ENCODE peak calls at places on chromosome 3, in four cellular contexts. E is colonic mucosa, A is neural progenitor cell, T is HCT116. Y is an unnamed sample.

GRCh38 chr3:43503067-43503728 is 118.6 kb downstream of the ANO10 start:
- DNase-seq in T (peak), A (peak), E (no peak), Y (peak)

GRCh38 chr3:98906230-98906629 is 4.7 kb upstream of the DCBLD2 start:
- DNase-seq in A (no peak), T (peak), E (no peak), Y (peak)

GRCh38 chr3:69838696-69839515 is 99.6 kb downstream of the MITF start:
- DNase-seq in E (no peak), T (no peak), A (no peak), Y (no peak)

GRCh38 chr3:116445291-116445841 is at the start of gene LSAMP:
- DNase-seq in T (no peak), A (peak), E (no peak), Y (peak)

GRCh38 chr3:156150434-156151066 is 30.2 kb downstream of the KCNAB1 start:
- DNase-seq in A (peak), T (peak), E (peak), Y (peak)

GRCh38 chr3:38247366-38248035 is 18.1 kb upstream of the SLC22A13 start:
- DNase-seq in T (peak), E (no peak), A (no peak), Y (peak)

GRCh38 chr3:23923786-23924185 is 6.9 kb downstream of the RPL15 start:
- DNase-seq in E (no peak), A (no peak), T (no peak), Y (peak)

GRCh38 chr3:61589856-61590255 is 28.5 kb downstream of the PTPRG start:
- DNase-seq in E (no peak), A (no peak), T (no peak), Y (peak)

GRCh38 chr3:169399068-169399467 is 264.4 kb downstream of the MECOM start:
- DNase-seq in E (no peak), T (no peak), A (no peak), Y (no peak)

GRCh38 chr3:111215481-111215880 is 143.9 kb downstream of the NECTIN3 start:
- DNase-seq in E (no peak), A (no peak), T (no peak), Y (peak)

GRCh38 chr3:194203482-194204035 is 67.6 kb downstream of the HES1 start:
- DNase-seq in T (no peak), E (no peak), A (no peak), Y (no peak)

GRCh38 chr3:52820741-52821140 is 9.7 kb downstream of the ITIH4 start:
- DNase-seq in A (peak), T (peak), E (no peak), Y (peak)
- TF ChIP-seq CTCF in A (peak), T (peak), E (peak), Y (peak)

DNA sequence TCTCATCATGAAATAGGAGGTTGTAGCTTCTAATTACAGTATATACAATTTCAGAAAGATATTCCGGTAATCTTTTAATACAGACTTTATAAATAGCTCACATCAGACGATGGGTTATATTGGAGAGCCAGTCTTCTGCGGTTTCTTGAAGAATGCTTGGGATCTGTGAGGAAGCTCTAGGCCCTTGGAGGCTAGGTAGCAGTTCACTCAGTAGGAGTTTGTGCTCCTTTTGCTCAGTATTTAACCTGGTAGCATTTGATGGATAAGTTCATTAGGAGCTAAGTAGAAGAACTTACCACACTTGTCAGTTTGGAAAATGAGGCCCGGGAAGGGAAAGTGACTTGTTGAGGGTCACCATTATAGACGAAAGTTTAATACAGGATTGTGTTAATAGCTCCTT is 2.8 kb downstream of the FNDC3B start:
- DNase-seq in T (no peak), E (no peak), A (no peak), Y (peak)
- H3K4me3 ChIP-seq in T (no peak), E (peak), A (peak), Y (peak)

DNA sequence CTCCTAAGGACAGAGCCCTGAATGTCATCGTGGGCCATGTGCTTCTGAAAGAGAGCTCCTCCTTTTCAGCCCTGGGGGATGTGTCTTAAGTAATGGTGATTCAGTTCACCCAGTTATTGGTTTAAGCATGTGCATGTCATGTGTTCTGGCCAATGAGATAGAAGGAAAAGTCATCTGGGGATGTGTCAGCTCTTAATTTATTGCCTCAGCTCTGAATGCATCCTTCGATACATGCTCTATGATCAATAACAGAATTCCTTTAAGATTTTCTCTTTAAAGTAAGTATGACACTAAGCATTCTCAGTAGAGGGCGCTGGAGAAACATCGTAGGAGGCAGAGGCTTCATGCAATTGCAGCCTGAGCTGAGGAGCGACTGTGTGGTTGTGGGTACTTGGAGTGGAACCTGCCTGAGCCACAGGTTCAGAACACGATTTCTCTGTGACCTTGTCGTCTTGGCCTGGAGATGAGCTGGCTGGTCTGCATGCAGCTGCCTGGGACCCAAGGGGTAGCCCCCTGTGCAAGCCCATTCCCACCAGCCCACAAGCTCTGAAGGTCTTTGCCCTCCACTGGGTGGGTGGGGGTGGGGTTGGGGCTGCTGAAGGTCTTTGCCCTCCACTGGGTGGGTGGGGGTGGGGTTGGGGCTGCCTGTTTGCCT is 69.5 kb downstream of the C3orf38 start:
- DNase-seq in E (peak), T (no peak), A (peak), Y (peak)
- TF ChIP-seq CTCF in E (peak), T (peak), A (peak), Y (peak)

DNA sequence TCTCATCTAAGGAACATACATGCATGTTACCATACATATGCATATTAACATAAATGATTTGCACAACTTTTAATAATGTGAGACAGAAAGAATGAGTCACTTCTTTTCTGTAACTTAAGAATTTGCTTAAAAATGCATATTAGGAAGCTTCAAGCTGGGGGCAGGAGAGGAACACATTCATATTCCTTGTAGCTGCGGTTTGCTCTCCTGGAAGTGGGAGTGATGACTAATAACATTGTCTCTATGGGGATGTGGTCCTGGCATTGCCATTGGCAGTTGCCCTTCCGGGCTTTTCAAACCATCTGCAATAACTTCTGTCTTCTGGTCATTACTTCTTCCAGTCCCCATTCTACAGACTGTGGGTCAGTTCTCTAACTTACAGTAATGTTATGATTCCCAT is 15.6 kb downstream of the CHST2 start:
- DNase-seq in T (no peak), A (no peak), E (no peak), Y (peak)
- H3K4me3 ChIP-seq in T (no peak), A (no peak), E (no peak), Y (no peak)

GRCh38 chr3:5192568-5193319 is 5.2 kb downstream of the EDEM1 start:
- DNase-seq in E (no peak), T (no peak), A (no peak), Y (no peak)

GRCh38 chr3:5194341-5194740 is 6.8 kb downstream of the EDEM1 start:
- DNase-seq in E (no peak), A (no peak), T (no peak), Y (no peak)

GRCh38 chr3:5197022-5197421 is 9.5 kb downstream of the EDEM1 start:
- DNase-seq in T (no peak), A (no peak), E (no peak), Y (peak)

GRCh38 chr3:5195605-5196004 is 8.1 kb downstream of the EDEM1 start:
- DNase-seq in A (no peak), T (no peak), E (no peak), Y (no peak)

GRCh38 chr3:5194801-5195509 is 7.4 kb downstream of the EDEM1 start:
- DNase-seq in E (no peak), A (no peak), T (peak), Y (peak)
- TF ChIP-seq CTCF in E (no peak), A (no peak), T (no peak), Y (no peak)

GRCh38 chr3:71064976-71065763 is 518.4 kb downstream of the FOXP1 start:
- DNase-seq in A (peak), E (peak), T (no peak), Y (peak)
- H3K4me3 ChIP-seq in A (peak), E (peak), T (no peak), Y (peak)

GRCh38 chr3:133466531-133467386 is 66.9 kb downstream of the BFSP2 start:
- DNase-seq in A (no peak), E (no peak), T (no peak), Y (no peak)

GRCh38 chr3:133467780-133468179 is 67.9 kb downstream of the BFSP2 start:
- DNase-seq in T (no peak), E (no peak), A (peak), Y (no peak)

GRCh38 chr3:133461291-133461690 is 61.4 kb downstream of the BFSP2 start:
- DNase-seq in E (no peak), A (no peak), T (no peak), Y (no peak)

GRCh38 chr3:133463441-133463860 is 63.6 kb downstream of the BFSP2 start:
- DNase-seq in T (no peak), E (peak), A (no peak), Y (no peak)

DNA sequence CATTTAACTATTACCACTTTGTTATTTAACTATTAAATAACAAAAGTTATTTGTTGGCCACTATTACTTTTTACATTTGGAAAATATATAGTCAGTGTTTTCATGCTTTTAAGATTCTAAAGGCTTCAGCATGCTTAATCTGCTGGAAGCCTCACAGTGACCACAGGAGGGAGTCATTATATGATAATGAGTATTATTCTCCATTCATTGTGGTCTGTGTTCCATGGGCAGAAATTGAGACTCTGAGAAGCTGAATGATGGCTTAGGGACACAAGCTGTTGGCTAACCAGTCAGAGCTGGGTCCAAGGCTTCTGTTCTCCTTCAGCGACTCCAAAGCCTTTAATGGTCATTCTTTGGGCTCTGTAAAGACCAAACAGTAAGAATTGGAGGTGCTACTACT is 64.7 kb downstream of the BFSP2 start:
- DNase-seq in T (no peak), E (no peak), A (peak), Y (peak)
- TF ChIP-seq CTCF in T (peak), E (no peak), A (no peak), Y (peak)

DNA sequence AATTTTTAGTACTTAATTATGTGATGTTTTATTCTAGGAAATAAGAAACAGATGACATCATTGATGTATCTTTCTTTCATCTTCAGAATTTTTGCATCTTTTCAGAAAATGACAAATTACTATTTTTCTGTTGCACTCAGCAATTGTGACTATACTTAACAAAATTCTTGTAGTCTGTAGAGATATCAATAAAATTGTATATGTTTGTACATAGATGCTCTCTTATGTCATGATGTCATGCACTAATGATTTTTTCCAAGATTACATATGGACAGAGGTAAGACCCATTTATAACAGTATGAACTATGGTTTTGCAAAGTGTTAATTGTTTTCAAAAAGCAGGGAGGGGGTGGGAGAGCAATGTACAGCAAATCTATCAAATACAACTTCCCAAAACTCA is 121.2 kb downstream of the POLQ start:
- DNase-seq in E (no peak), T (no peak), A (no peak), Y (no peak)
- H3K4me3 ChIP-seq in E (no peak), T (no peak), A (no peak), Y (no peak)

DNA sequence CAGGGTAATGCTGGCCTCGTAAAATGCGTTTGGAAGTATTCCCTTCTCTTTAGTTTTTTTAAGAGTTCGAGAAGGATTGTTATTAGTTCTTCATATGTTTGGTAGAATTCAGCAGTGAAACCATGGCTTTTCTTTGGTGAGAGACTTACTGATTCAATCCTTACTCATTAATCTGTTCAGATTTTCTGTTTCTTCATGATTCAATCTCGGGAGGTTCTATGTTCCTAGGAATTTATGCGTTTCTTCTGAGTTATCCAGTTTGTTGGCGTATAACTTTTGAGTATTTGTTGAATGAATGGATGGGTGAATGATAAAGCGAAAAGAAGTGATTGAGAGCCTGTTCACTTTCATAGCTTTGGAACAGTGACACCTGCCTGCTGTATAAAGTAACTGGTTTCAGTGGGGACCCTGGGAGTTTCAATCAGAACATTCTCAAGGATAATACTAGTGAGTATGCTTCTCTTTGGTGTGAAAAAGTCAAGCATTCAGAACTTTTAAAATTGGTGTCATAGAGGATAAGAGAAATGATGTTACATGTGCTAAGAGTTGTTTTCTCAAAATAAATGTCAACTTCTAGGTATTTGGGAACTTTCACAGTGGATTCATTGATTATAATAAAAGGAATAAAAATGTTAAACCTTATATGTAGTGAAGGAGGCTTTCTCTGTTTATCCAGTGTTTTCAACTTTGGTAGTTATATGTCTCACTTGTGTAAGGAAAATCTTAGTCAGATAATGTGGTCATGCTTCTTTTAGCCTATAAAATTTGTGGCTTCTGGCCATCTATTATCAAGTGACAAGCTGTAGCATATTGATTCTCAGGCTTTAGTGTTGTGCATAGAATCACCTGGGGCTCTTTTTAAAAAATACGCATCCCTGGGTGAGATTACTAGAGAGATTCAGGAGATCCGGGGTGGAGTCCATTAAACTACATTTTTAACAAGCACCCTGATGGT is 11.7 kb downstream of the LRCH3 start:
- DNase-seq in A (no peak), E (no peak), T (no peak), Y (no peak)
- TF ChIP-seq CTCF in A (peak), E (no peak), T (peak), Y (peak)

GRCh38 chr3:148318240-148318639 is 379.5 kb upstream of the AGTR1 start:
- DNase-seq in T (no peak), A (no peak), E (no peak), Y (peak)

GRCh38 chr3:148315756-148316155 is 381.9 kb upstream of the AGTR1 start:
- DNase-seq in T (no peak), E (no peak), A (no peak), Y (no peak)

GRCh38 chr3:148319960-148320359 is 377.7 kb upstream of the AGTR1 start:
- DNase-seq in E (no peak), A (no peak), T (no peak), Y (no peak)

GRCh38 chr3:148319161-148319915 is 378.4 kb upstream of the AGTR1 start:
- DNase-seq in T (no peak), E (no peak), A (no peak), Y (peak)
- H3K4me3 ChIP-seq in T (no peak), E (no peak), A (no peak), Y (peak)

Y was measured in fibroblast of pulmonary artery.